ENCODE peak calls at places on chromosomes 6 and 20, in five cellular contexts. V, L, O, R and G are unnamed samples.

GRCh38 chr6:168042426-168043192 is 36.4 kb downstream of the FRMD1 start:
- DNase-seq in V (no peak), L (no peak), O (no peak), R (no peak), G (no peak)

GRCh38 chr20:57763235-57763595 is 53.4 kb upstream of the PMEPA1 start:
- DNase-seq in V (peak; percentile 46), L (no peak), O (no peak), R (no peak), G (no peak)

GRCh38 chr6:43970913-43971775 is 156.1 kb downstream of the MRPL14 start:
- DNase-seq in V (peak; percentile 84), L (no peak), O (no peak), R (no peak), G (no peak)

GRCh38 chr6:85192186-85192585 is 257.7 kb upstream of the NT5E start:
- DNase-seq in V (no peak), L (no peak), O (no peak), R (no peak), G (no peak)

GRCh38 chr6:43262780-43263313 is 19.6 kb downstream of the TTBK1 start:
- DNase-seq in V (no peak), L (no peak), O (no peak), R (no peak), G (no peak)

GRCh38 chr20:44017905-44018683 is 103.4 kb downstream of the TOX2 start:
- DNase-seq in V (peak; percentile 40), L (no peak), O (peak; percentile 62), R (no peak), G (no peak)

GRCh38 chr6:17870302-17871168 is 116.9 kb downstream of the KIF13A start:
- DNase-seq in V (no peak), L (no peak), O (no peak), R (no peak), G (no peak)

GRCh38 chr6:158970640-158971291 is 29.2 kb downstream of the RSPH3 start:
- DNase-seq in V (no peak), L (no peak), O (no peak), R (no peak), G (no peak)

GRCh38 chr20:288956-289692 is 1.4 kb downstream of the C20orf96 start:
- DNase-seq in V (no peak), L (no peak), O (no peak), R (no peak), G (no peak)

GRCh38 chr20:4837760-4838159 is 116.1 kb downstream of the PRND start:
- DNase-seq in V (no peak), L (no peak), O (no peak), R (no peak), G (no peak)

GRCh38 chr6:25173951-25174474 is 105.2 kb upstream of the CARMIL1 start:
- DNase-seq in V (no peak), L (no peak), O (no peak), R (peak; percentile 78), G (no peak)

GRCh38 chr6:31430449-31430848 is 27.1 kb downstream of the MICA start:
- DNase-seq in V (no peak), L (no peak), O (no peak), R (no peak), G (no peak)

GRCh38 chr6:160379464-160379863 is 31.3 kb downstream of the SLC22A3 start:
- DNase-seq in V (no peak), L (no peak), O (no peak), R (no peak), G (no peak)

GRCh38 chr6:164693934-164694333 is 615.5 kb downstream of the C6orf118 start:
- DNase-seq in V (no peak), L (no peak), O (no peak), R (peak; percentile 7), G (no peak)

GRCh38 chr20:18224968-18225568 is 63.3 kb upstream of the ZNF133 start:
- DNase-seq in V (peak; percentile 26), L (no peak), O (no peak), R (no peak), G (no peak)

GRCh38 chr6:108252055-108252454 is 8.8 kb downstream of the SNX3 start:
- DNase-seq in V (no peak), L (no peak), O (no peak), R (no peak), G (no peak)

GRCh38 chr6:105569706-105570105 is 166.8 kb upstream of the PREP start:
- DNase-seq in V (no peak), L (no peak), O (no peak), R (no peak), G (no peak)

GRCh38 chr6:76420094-76420493 is 347.6 kb upstream of the IMPG1 start:
- DNase-seq in V (no peak), L (no peak), O (no peak), R (no peak), G (no peak)

GRCh38 chr6:52697903-52698302 is 27.0 kb downstream of the TMEM14A start:
- DNase-seq in V (no peak), L (no peak), O (peak; percentile 9), R (no peak), G (no peak)

GRCh38 chr6:24689964-24690363 is 23.1 kb downstream of the ACOT13 start:
- DNase-seq in V (no peak), L (no peak), O (no peak), R (no peak), G (no peak)

GRCh38 chr20:49427751-49428518 is 54.5 kb downstream of the KCNB1 start:
- DNase-seq in V (no peak), L (no peak), O (no peak), R (no peak), G (no peak)

GRCh38 chr6:97282238-97282725 is 734 bp downstream of the MMS22L start:
- DNase-seq in V (no peak), L (no peak), O (no peak), R (no peak), G (no peak)

GRCh38 chr6:72367439-72367838 is 254.4 kb upstream of the KCNQ5 start:
- DNase-seq in V (no peak), L (no peak), O (no peak), R (no peak), G (no peak)

GRCh38 chr6:138115877-138116660 is 8.8 kb upstream of the PERP start:
- DNase-seq in V (peak; percentile 57), L (peak; percentile 13), O (peak; percentile 68), R (peak; percentile 81), G (no peak)

GRCh38 chr6:37110455-37111155 is 59.3 kb upstream of the PIM1 start:
- DNase-seq in V (no peak), L (no peak), O (no peak), R (no peak), G (no peak)

GRCh38 chr6:37106554-37106953 is 63.4 kb upstream of the PIM1 start:
- DNase-seq in V (no peak), L (no peak), O (no peak), R (no peak), G (no peak)

GRCh38 chr6:37106982-37107453 is 62.9 kb upstream of the PIM1 start:
- DNase-seq in V (no peak), L (no peak), O (no peak), R (no peak), G (no peak)

GRCh38 chr6:37111156-37111461 is 58.8 kb upstream of the PIM1 start:
- DNase-seq in V (no peak), L (no peak), O (no peak), R (no peak), G (no peak)

GRCh38 chr6:37109714-37110454 is 60.1 kb upstream of the PIM1 start:
- DNase-seq in V (no peak), L (no peak), O (no peak), R (no peak), G (no peak)
- H3K4me3 ChIP-seq in V (no peak overlapping the region), L (no peak overlapping the region), O (no peak overlapping the region), R (no peak overlapping the region), G (no peak overlapping the region)

GRCh38 chr6:46013639-46014038 is 2.0 kb downstream of the CLIC5 start:
- DNase-seq in V (no peak), L (no peak), O (no peak), R (no peak), G (no peak)
- H3K4me3 ChIP-seq in V (no peak overlapping the region), L (no peak overlapping the region), O (no peak overlapping the region), R (no peak overlapping the region), G (no peak overlapping the region)

GRCh38 chr20:52975024-52975732 is 3.0 kb downstream of the TSHZ2 start:
- DNase-seq in V (no peak), L (no peak), O (no peak), R (no peak), G (no peak)

GRCh38 chr20:52972190-52972937 is at the start of gene TSHZ2:
- DNase-seq in V (peak; percentile 16), L (no peak), O (no peak), R (no peak), G (no peak)

GRCh38 chr20:52972965-52973819 is 1.0 kb downstream of the TSHZ2 start:
- DNase-seq in V (peak; percentile 17), L (no peak), O (no peak), R (no peak), G (no peak)

GRCh38 chr20:52971498-52972189 is 514 bp upstream of the TSHZ2 start:
- DNase-seq in V (no peak), L (no peak), O (no peak), R (no peak), G (no peak)

DNA sequence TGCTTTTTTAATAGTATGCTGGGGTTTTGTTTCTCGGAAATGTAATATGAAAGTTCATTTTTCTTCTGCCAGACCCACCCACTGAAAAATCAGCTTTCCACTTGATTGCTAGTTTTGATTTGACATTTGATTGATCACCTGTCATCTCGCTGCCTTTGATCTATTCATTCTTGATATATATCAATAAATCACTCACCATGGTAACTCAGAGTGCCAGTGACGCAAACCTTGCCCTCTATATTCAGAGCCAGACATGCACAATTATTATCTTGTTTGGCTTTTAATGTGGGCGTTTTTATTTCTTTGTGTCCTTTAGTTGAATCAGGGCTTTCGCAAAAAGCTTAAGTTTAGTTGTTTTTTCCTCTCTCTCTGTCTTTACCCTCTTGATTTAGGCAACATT is 2.0 kb downstream of the TSHZ2 start:
- DNase-seq in V (no peak), L (no peak), O (no peak), R (no peak), G (no peak)
- H3K4me3 ChIP-seq in V (peak overlapping the region; percentile 44), L (no peak overlapping the region), O (no peak overlapping the region), R (no peak overlapping the region), G (no peak overlapping the region)

DNA sequence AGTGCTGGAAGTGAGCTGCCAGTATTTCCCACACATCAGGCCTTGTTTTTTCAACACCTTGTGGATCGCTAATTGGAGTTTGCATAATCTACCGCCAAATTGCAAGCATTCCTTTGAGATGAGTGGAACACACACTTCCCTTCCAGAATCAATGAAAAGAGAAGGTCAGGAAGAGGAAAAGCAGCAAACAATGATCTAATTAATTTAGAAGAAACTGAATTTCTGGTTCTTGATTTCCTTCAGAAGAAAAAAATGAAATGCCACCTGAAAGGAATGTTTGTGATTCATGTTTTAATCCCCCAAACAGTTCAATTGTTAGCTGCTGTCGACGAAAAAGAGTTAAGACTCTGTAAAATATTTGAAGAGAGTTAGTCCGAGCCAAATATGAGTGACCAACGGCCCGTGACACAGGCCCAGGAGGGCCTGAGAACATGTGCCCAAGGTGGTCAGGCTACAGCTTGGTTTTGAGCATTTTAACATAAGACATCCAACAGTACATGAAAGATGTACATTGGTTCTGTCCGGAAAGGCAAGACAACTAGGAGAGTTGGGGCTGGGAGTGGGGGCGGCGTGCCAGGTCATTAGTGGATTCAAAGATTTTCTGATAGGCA is 182.3 kb downstream of the MTFR2 start:
- DNase-seq in V (no peak), L (no peak), O (no peak), R (no peak), G (peak; percentile 35)
- H3K4me3 ChIP-seq in V (no peak overlapping the region), L (no peak overlapping the region), O (no peak overlapping the region), R (no peak overlapping the region), G (no peak overlapping the region)